ENCODE peak calls at places on chromosomes 11 and 22, in six cellular contexts. C, V, E, T, K and H are unnamed samples.

GRCh38 chr11:126115253-126115540 is 52.5 kb upstream of the CDON start:
- DNase-seq in V (no peak), K (no peak), T (no peak), C (peak; percentile 87), E (no peak), H (no peak)

GRCh38 chr11:59208956-59209355 is 3.8 kb downstream of the MPEG1 start:
- DNase-seq in V (no peak), T (no peak), E (peak; percentile 82), K (peak; percentile 49), C (no peak), H (no peak)

GRCh38 chr11:121931121-121931520 is 184.9 kb downstream of the BLID start:
- DNase-seq in C (no peak), E (no peak), K (no peak), T (no peak), V (no peak), H (no peak)

GRCh38 chr11:46554205-46555162 is 39.3 kb downstream of the AMBRA1 start:
- DNase-seq in E (peak; percentile 81), K (peak; percentile 89), C (no peak), T (no peak), V (peak; percentile 80), H (no peak)

GRCh38 chr22:20316217-20316843 is 3.5 kb downstream of the DGCR6L start:
- DNase-seq in K (no peak), T (no peak), C (no peak), E (no peak), V (no peak), H (no peak)

GRCh38 chr11:107478922-107479321 is 21.3 kb upstream of the CWF19L2 start:
- DNase-seq in K (no peak), V (no peak), E (no peak), C (no peak), T (no peak), H (no peak)

GRCh38 chr22:45101828-45102227 is 61.9 kb upstream of the NUP50 start:
- DNase-seq in K (peak; percentile 80), T (no peak), E (peak; percentile 33), V (no peak), C (no peak), H (peak; percentile 57)

GRCh38 chr11:126484266-126484665 is 128.8 kb downstream of the ST3GAL4 start:
- DNase-seq in C (no peak), V (no peak), E (peak; percentile 82), T (peak; percentile 86), K (peak; percentile 46), H (no peak)

GRCh38 chr11:59176330-59176729 is 4.4 kb downstream of the DTX4 start:
- DNase-seq in C (no peak), V (no peak), E (no peak), K (peak; percentile 34), T (no peak), H (no peak)

GRCh38 chr22:17411213-17411612 is 42.0 kb downstream of the CECR2 start:
- DNase-seq in T (no peak), K (no peak), V (no peak), E (peak; percentile 18), C (no peak), H (no peak)

GRCh38 chr11:114297806-114298700 is 1.9 kb downstream of the NNMT start:
- DNase-seq in K (no peak), T (no peak), E (no peak), C (no peak), V (no peak), H (no peak)

GRCh38 chr22:23549198-23549595 is 30.9 kb downstream of the IGLL1 start:
- DNase-seq in K (no peak), C (no peak), T (no peak), V (no peak), E (no peak), H (no peak)

GRCh38 chr11:59746111-59746510 is 9.1 kb upstream of the STX3 start:
- DNase-seq in E (no peak), T (no peak), C (no peak), V (no peak), K (no peak), H (no peak)

GRCh38 chr22:45007946-45008852 is 1.6 kb downstream of the PHF21B start:
- DNase-seq in K (no peak), V (no peak), E (no peak), C (no peak), T (no peak), H (no peak)

GRCh38 chr22:26542831-26543230 is 30.6 kb upstream of the TFIP11 start:
- DNase-seq in K (no peak), V (no peak), T (no peak), E (no peak), C (no peak), H (no peak)

GRCh38 chr11:3077174-3077839 is 20.1 kb upstream of the CARS1 start:
- DNase-seq in E (no peak), T (no peak), C (no peak), V (no peak), K (no peak), H (no peak)

GRCh38 chr11:82790723-82791487 is 57.2 kb upstream of the FAM181B start:
- DNase-seq in K (no peak), C (no peak), T (no peak), E (peak; percentile 53), V (no peak), H (no peak)

GRCh38 chr11:27108809-27109208 is 68.2 kb downstream of the BBOX1 start:
- DNase-seq in C (no peak), K (no peak), V (no peak), E (no peak), T (no peak), H (no peak)

GRCh38 chr22:18060646-18061620 is 16.9 kb upstream of the PEX26 start:
- DNase-seq in V (no peak), E (peak; percentile 72), C (no peak), T (no peak), K (peak; percentile 62), H (no peak)

GRCh38 chr11:12100886-12101285 is 9.5 kb upstream of the MICAL2 start:
- DNase-seq in C (no peak), K (no peak), E (no peak), T (no peak), V (no peak), H (no peak)

GRCh38 chr22:20143883-20144665 is 6.8 kb downstream of the CCDC188 start:
- DNase-seq in T (no peak), K (no peak), C (no peak), E (no peak), V (no peak), H (no peak)

GRCh38 chr11:124644426-124645280 is 22.0 kb downstream of the TBRG1 start:
- DNase-seq in E (peak; percentile 72), K (peak; percentile 74), T (peak; percentile 28), V (peak; percentile 50), C (peak; percentile 57), H (peak; percentile 65)

GRCh38 chr11:19403196-19403895 is 162.6 kb upstream of the E2F8 start:
- DNase-seq in C (no peak), E (no peak), V (no peak), T (no peak), K (no peak), H (no peak)

GRCh38 chr11:127471662-127472061 is 471.1 kb upstream of the KIRREL3 start:
- DNase-seq in K (no peak), C (no peak), E (no peak), V (no peak), T (no peak), H (no peak)

GRCh38 chr11:267491-267994 is 10.7 kb upstream of the NLRP6 start:
- DNase-seq in V (no peak), K (peak; percentile 16), E (no peak), T (no peak), C (peak; percentile 51), H (no peak)

GRCh38 chr11:19437760-19438159 is 197.0 kb upstream of the E2F8 start:
- DNase-seq in V (no peak), C (no peak), K (peak; percentile 85), T (peak; percentile 50), E (peak; percentile 82), H (no peak)

GRCh38 chr11:1161410-1162152 is 3.8 kb downstream of the MUC5AC start:
- DNase-seq in V (no peak), K (no peak), E (no peak), T (no peak), C (no peak), H (no peak)

GRCh38 chr11:126712017-126712625 is 288.4 kb downstream of the KIRREL3 start:
- DNase-seq in C (no peak), T (peak; percentile 10), E (no peak), V (no peak), K (no peak), H (no peak)

GRCh38 chr11:2564008-2564530 is 119.3 kb downstream of the KCNQ1 start:
- DNase-seq in K (no peak), V (no peak), E (no peak), C (no peak), T (no peak), H (no peak)

GRCh38 chr11:44673691-44674090 is 53.1 kb upstream of the TSPAN18 start:
- DNase-seq in T (no peak), V (no peak), C (no peak), K (no peak), E (no peak), H (no peak)

GRCh38 chr22:49567894-49568750 is 259.6 kb downstream of the BRD1 start:
- DNase-seq in T (no peak), C (no peak), K (no peak), V (no peak), E (no peak), H (no peak)

GRCh38 chr22:41446057-41446501 is 522 bp downstream of the TOB2 start:
- DNase-seq in T (no peak), V (no peak), E (no peak), C (peak; percentile 65), K (no peak), H (no peak)
- H3K4me3 ChIP-seq in T (peak overlapping the region; percentile 86), V (peak overlapping the region; percentile 93), E (peak overlapping the region; percentile 96), C (peak overlapping the region; percentile 98), K (peak overlapping the region; percentile 98), H (peak overlapping the region; percentile 98)

GRCh38 chr11:111454561-111455192 is 57.5 kb downstream of the BTG4 start:
- DNase-seq in V (no peak), K (peak; percentile 70), E (peak; percentile 34), T (peak; percentile 5), C (no peak), H (no peak)
- TF ChIP-seq CTCF in V (no peak), K (peak; percentile 42), E (no peak), T (peak; percentile 69), C (peak; percentile 21), H (peak; percentile 47)

GRCh38 chr11:65391007-65391406 is 4.6 kb downstream of the FRMD8 start:
- DNase-seq in V (no peak), T (no peak), K (peak; percentile 33), E (peak; percentile 13), C (no peak), H (no peak)

GRCh38 chr11:65388731-65389130 is 2.3 kb downstream of the FRMD8 start:
- DNase-seq in C (no peak), V (no peak), E (no peak), K (no peak), T (no peak), H (no peak)

GRCh38 chr11:65390099-65390941 is 3.9 kb downstream of the FRMD8 start:
- DNase-seq in T (no peak), K (no peak), V (no peak), C (no peak), E (no peak), H (no peak)

GRCh38 chr11:65392186-65392829 is 5.9 kb downstream of the FRMD8 start:
- DNase-seq in K (no peak), E (no peak), C (no peak), T (no peak), V (no peak), H (no peak)

GRCh38 chr11:65389294-65389980 is 3.0 kb downstream of the FRMD8 start:
- DNase-seq in E (no peak), V (no peak), T (no peak), C (no peak), K (no peak), H (no peak)
- H3K4me3 ChIP-seq in E (no peak overlapping the region), V (no peak overlapping the region), T (no peak overlapping the region), C (peak overlapping the region; percentile 76), K (no peak overlapping the region), H (peak overlapping the region; percentile 28)

GRCh38 chr22:40414838-40415505 is 44.6 kb downstream of the SGSM3 start:
- DNase-seq in V (no peak), T (no peak), K (no peak), C (no peak), E (no peak), H (no peak)
- TF ChIP-seq CTCF in V (no peak), T (no peak), K (no peak), C (no peak), E (no peak), H (no peak)